ENCODE peak calls at places on chromosomes 5 and 9, in seven cellular contexts. N is midbrain, Y is iPS-NIHi11, L is cardiac fibroblast, V is fibroblast of lung, E is NCI-H2029 treated with DMSO at 0.1 percent for 48 hours, B is fibroblast of villous mesenchyme. F is an unnamed sample.

GRCh38 chr5:96565843-96566242 is 96.3 kb upstream of the CAST start:
- DNase-seq in N (no peak), Y (no peak), L (peak; percentile 94), V (peak; percentile 80), E (no peak), B (peak; percentile 78), F (peak; percentile 4)

GRCh38 chr5:120942551-120942950 is 478.5 kb downstream of the PRR16 start:
- DNase-seq in N (no peak), Y (no peak), L (peak; percentile 1), V (peak; percentile 6), E (no peak), B (no peak), F (no peak)

GRCh38 chr5:40258205-40258604 is 421.5 kb upstream of the PTGER4 start:
- DNase-seq in N (no peak), Y (no peak), L (peak; percentile 65), V (no peak), E (no peak), B (peak; percentile 14), F (no peak)

GRCh38 chr5:142904421-142904820 is 134.2 kb downstream of the ARHGAP26 start:
- DNase-seq in N (no peak), Y (peak; percentile 24), L (peak; percentile 68), V (peak; percentile 85), E (no peak), B (no peak), F (no peak)

GRCh38 chr5:54671111-54671531 is 153.6 kb downstream of the SNX18 start:
- DNase-seq in N (no peak), Y (no peak), L (peak; percentile 68), V (peak; percentile 32), E (no peak), B (peak; percentile 71), F (no peak)

GRCh38 chr9:136370687-136371530 is 2.6 kb downstream of the CARD9 start:
- DNase-seq in N (no peak), Y (no peak), L (peak; percentile 53), V (peak; percentile 78), E (no peak), B (no peak), F (no peak)

GRCh38 chr5:68418230-68418629 is 202.7 kb downstream of the PIK3R1 start:
- DNase-seq in N (no peak), Y (no peak), L (peak; percentile 39), V (peak; percentile 32), E (no peak), B (peak; percentile 92), F (no peak)

GRCh38 chr5:43780586-43780985 is 177.6 kb downstream of the NNT start:
- DNase-seq in N (no peak), Y (no peak), L (peak; percentile 83), V (peak; percentile 20), E (no peak), B (peak; percentile 67), F (no peak)

GRCh38 chr5:50927953-50928352 is 261.5 kb downstream of the PARP8 start:
- DNase-seq in N (no peak), Y (no peak), L (no peak), V (no peak), E (no peak), B (no peak), F (no peak)

GRCh38 chr9:113463418-113464285 is at the start of gene RGS3:
- DNase-seq in N (peak; percentile 22), Y (peak; percentile 96), L (no peak), V (peak; percentile 43), E (peak; percentile 59), B (no peak), F (peak; percentile 25)

GRCh38 chr5:55672477-55672911 is 39.6 kb downstream of the SLC38A9 start:
- DNase-seq in N (peak; percentile 31), Y (no peak), L (peak; percentile 23), V (peak; percentile 55), E (no peak), B (no peak), F (peak; percentile 8)

GRCh38 chr9:126491256-126491879 is 122.4 kb upstream of the LMX1B start:
- DNase-seq in N (peak; percentile 90), Y (peak; percentile 61), L (peak; percentile 81), V (peak; percentile 46), E (peak; percentile 54), B (peak; percentile 71), F (peak; percentile 79)

GRCh38 chr9:86098793-86099694 is at the start of gene GOLM1:
- DNase-seq in N (no peak), Y (peak; percentile 90), L (peak; percentile 57), V (peak; percentile 70), E (peak; percentile 14), B (peak; percentile 64), F (peak; percentile 62)

GRCh38 chr5:36173426-36173825 is 21.5 kb downstream of the SKP2 start:
- DNase-seq in N (peak; percentile 64), Y (no peak), L (no peak), V (no peak), E (no peak), B (no peak), F (no peak)

GRCh38 chr9:131679261-131680020 is 60.4 kb downstream of the RAPGEF1 start:
- DNase-seq in N (no peak), Y (no peak), L (peak; percentile 29), V (no peak), E (no peak), B (no peak), F (no peak)

GRCh38 chr5:91865920-91866319 is 482.8 kb upstream of the ARRDC3 start:
- DNase-seq in N (no peak), Y (peak; percentile 11), L (no peak), V (peak; percentile 19), E (no peak), B (no peak), F (no peak)

GRCh38 chr9:75664597-75664996 is 225.9 kb upstream of the PCSK5 start:
- DNase-seq in N (no peak), Y (no peak), L (no peak), V (no peak), E (peak; percentile 63), B (no peak), F (no peak)

GRCh38 chr9:135907006-135907434 is 326 bp downstream of the CAMSAP1 start:
- DNase-seq in N (no peak), Y (no peak), L (no peak), V (peak; percentile 47), E (no peak), B (peak; percentile 34), F (peak; percentile 39)

GRCh38 chr5:114055810-114056476 is 305.9 kb upstream of the KCNN2 start:
- DNase-seq in N (no peak), Y (peak; percentile 21), L (peak; percentile 2), V (peak; percentile 2), E (no peak), B (no peak), F (no peak)

GRCh38 chr5:76732405-76733048 is 16.6 kb downstream of the F2R start:
- DNase-seq in N (no peak), Y (no peak), L (no peak), V (no peak), E (no peak), B (no peak), F (no peak)

GRCh38 chr5:172905346-172905756 is 53.9 kb upstream of the RPL26L1 start:
- DNase-seq in N (peak; percentile 77), Y (no peak), L (no peak), V (no peak), E (no peak), B (no peak), F (peak; percentile 73)

GRCh38 chr5:135365281-135365680 is 33.8 kb downstream of the MACROH2A1 start:
- DNase-seq in N (no peak), Y (no peak), L (no peak), V (no peak), E (peak; percentile 11), B (no peak), F (no peak)

GRCh38 chr9:21812945-21813568 is 10.6 kb downstream of the MTAP start:
- DNase-seq in N (peak; percentile 76), Y (peak; percentile 75), L (peak; percentile 84), V (peak; percentile 65), E (peak; percentile 56), B (peak; percentile 74), F (peak; percentile 86)

GRCh38 chr9:71001780-71002386 is 119.5 kb downstream of the TRPM3 start:
- DNase-seq in N (no peak), Y (peak; percentile 63), L (peak; percentile 65), V (peak; percentile 33), E (peak; percentile 4), B (peak; percentile 36), F (peak; percentile 37)

F was measured in head of caudate nucleus.